ENCODE peak calls at places on chromosomes 2 and 18, in five cellular contexts. Q, D, E, T and V are unnamed samples.
A peak's percentile ranks its signal among the peaks of the same experiment; 100 is the strongest.

GRCh38 chr2:70043252-70043875 is 43.9 kb upstream of the PCBP1 start:
- DNase-seq in Q (no peak), D (no peak), E (no peak), T (no peak), V (no peak)

GRCh38 chr18:49612515-49613033 is 50.7 kb downstream of the LIPG start:
- DNase-seq in Q (no peak), D (no peak), E (no peak), T (peak; percentile 38), V (no peak)

GRCh38 chr2:175017618-175018414 is 12.6 kb upstream of the CHN1 start:
- DNase-seq in Q (no peak), D (no peak), E (no peak), T (no peak), V (no peak)

GRCh38 chr18:30684825-30685481 is 357.6 kb downstream of the DSC3 start:
- DNase-seq in Q (no peak), D (no peak), E (peak; percentile 37), T (no peak), V (no peak)

GRCh38 chr18:74261053-74261452 is 30.7 kb downstream of the CYB5A start:
- DNase-seq in Q (no peak), D (no peak), E (no peak), T (no peak), V (no peak)

GRCh38 chr18:63320690-63321265 is 1.2 kb upstream of the BCL2 start:
- DNase-seq in Q (peak; percentile 15), D (no peak), E (peak; percentile 38), T (no peak), V (no peak)

GRCh38 chr2:47632754-47633153 is 150.2 kb upstream of the MSH6 start:
- DNase-seq in Q (no peak), D (no peak), E (no peak), T (no peak), V (no peak)

GRCh38 chr18:54740146-54740844 is 88.0 kb upstream of the RAB27B start:
- DNase-seq in Q (no peak), D (no peak), E (no peak), T (no peak), V (no peak)

GRCh38 chr2:228105526-228106250 is 75.8 kb downstream of the SPHKAP start:
- DNase-seq in Q (no peak), D (no peak), E (no peak), T (no peak), V (peak; percentile 86)

GRCh38 chr18:7298149-7298548 is 67.3 kb downstream of the LRRC30 start:
- DNase-seq in Q (no peak), D (no peak), E (no peak), T (no peak), V (no peak)

GRCh38 chr2:230570987-230571386 is 141.7 kb upstream of the CAB39 start:
- DNase-seq in Q (no peak), D (no peak), E (no peak), T (no peak), V (no peak)

GRCh38 chr2:230569298-230569697 is 143.3 kb upstream of the CAB39 start:
- DNase-seq in Q (no peak), D (no peak), E (no peak), T (no peak), V (no peak)

DNA sequence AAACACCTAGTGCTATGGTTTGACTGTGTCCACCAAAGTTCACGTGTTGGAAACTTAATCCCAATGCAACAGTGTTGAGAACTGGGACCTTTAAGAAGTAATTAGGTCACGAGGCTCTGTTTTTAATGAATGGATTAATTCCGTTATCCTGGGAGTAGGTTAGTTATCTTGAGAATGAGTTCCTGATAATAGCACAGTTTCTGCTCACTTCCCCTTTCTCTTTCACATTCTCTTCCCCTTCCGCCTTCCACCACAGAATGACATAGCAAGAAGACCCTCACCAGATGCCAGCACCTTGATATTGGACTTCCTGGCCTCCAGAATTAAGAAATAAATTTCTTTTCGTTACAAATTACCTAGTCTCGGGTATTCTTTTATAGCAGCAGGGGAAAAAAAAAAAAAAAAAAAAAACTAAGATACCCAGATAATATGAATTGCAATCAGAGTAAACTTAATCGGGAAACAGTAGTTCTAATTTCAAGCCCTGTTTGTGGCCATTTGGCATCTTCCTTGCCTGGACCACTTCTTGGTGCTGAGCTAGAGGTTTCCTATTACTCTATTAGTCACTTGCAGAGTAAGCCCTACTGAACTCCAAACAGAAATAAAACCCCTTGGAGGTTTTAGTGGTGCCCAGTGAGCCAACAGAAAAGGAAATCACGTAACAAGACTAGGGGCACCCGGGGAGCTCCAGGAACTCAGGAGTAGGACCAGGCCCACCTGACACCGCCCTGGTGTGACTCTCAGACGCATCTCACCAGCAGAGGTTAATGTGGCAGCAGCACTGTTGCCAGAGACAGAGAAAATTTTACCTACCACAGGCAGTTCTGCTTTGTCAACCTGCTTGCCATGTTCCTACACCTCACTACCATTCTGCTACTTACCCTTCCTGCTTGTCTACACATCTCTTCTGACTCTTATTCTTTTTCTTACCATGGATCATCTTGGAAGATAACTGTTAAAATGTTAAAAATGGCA is 147.6 kb upstream of the CAB39 start:
- DNase-seq in Q (no peak), D (no peak), E (peak; percentile 5), T (no peak), V (no peak)
- H3K9ac ChIP-seq in Q (no peak overlapping the region), D (no peak overlapping the region), E (no peak overlapping the region), T (no peak overlapping the region), V (no peak overlapping the region)

GRCh38 chr2:168300460-168300859 is 53.1 kb upstream of the STK39 start:
- DNase-seq in Q (no peak), D (no peak), E (no peak), T (no peak), V (peak; percentile 35)
- H3K4me3 ChIP-seq in Q (no peak overlapping the region), D (no peak overlapping the region), E (no peak overlapping the region), T (no peak overlapping the region), V (no peak overlapping the region)

GRCh38 chr2:33126552-33126951 is 179.8 kb downstream of the LTBP1 start:
- DNase-seq in Q (no peak), D (no peak), E (no peak), T (no peak), V (no peak)
- TF ChIP-seq POLR2AphosphoS5 in Q (no peak), D (no peak), E (no peak), T (no peak), V (no peak)

GRCh38 chr18:34707670-34708069 is 2.4 kb upstream of the DTNA start:
- DNase-seq in Q (no peak), D (peak; percentile 70), E (no peak), T (no peak), V (peak; percentile 84)
- H3K9ac ChIP-seq in Q (no peak overlapping the region), D (no peak overlapping the region), E (no peak overlapping the region), T (no peak overlapping the region), V (no peak overlapping the region)

DNA sequence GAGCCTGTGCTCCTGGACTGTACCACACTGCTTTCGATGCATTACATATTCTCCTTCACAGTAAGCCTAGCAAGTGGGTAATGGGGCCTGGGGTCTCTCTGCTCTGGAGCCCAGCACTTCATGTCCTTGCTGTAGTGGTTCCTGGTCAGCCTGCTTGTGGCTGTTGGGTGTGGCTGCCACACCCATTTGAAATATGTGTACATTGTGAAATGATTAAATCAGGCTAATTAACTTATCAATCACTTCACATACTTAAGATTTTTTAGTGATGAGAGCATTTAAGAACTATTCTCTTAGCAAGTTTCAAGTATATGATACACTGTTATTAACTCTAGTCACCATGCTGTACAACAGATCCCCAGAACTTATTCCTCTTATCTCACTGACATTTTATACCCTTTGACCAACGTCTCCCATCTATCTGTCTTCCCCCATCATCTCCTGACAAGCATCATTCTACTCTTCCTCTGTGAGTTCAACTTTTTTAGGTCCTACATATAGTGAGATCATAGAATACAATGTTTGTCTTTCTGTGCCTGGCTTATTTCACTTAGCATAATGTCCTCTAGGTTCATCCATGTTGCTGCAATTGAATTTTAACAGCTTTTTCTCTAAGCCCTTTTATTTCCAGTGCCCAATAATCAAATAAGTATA is 92.1 kb downstream of the LYPD6 start:
- DNase-seq in Q (no peak), D (peak; percentile 10), E (no peak), T (no peak), V (no peak)
- H3K4me3 ChIP-seq in Q (no peak overlapping the region), D (peak overlapping the region; percentile 37), E (no peak overlapping the region), T (no peak overlapping the region), V (no peak overlapping the region)

GRCh38 chr18:986552-986951 is 81.9 kb downstream of the ADCYAP1 start:
- DNase-seq in Q (no peak), D (no peak), E (no peak), T (no peak), V (no peak)

GRCh38 chr18:986071-986470 is 81.4 kb downstream of the ADCYAP1 start:
- DNase-seq in Q (no peak), D (no peak), E (no peak), T (no peak), V (no peak)

GRCh38 chr18:989423-989822 is 84.8 kb downstream of the ADCYAP1 start:
- DNase-seq in Q (no peak), D (no peak), E (no peak), T (no peak), V (no peak)

GRCh38 chr18:985301-985700 is 80.6 kb downstream of the ADCYAP1 start:
- DNase-seq in Q (no peak), D (no peak), E (no peak), T (no peak), V (no peak)

DNA sequence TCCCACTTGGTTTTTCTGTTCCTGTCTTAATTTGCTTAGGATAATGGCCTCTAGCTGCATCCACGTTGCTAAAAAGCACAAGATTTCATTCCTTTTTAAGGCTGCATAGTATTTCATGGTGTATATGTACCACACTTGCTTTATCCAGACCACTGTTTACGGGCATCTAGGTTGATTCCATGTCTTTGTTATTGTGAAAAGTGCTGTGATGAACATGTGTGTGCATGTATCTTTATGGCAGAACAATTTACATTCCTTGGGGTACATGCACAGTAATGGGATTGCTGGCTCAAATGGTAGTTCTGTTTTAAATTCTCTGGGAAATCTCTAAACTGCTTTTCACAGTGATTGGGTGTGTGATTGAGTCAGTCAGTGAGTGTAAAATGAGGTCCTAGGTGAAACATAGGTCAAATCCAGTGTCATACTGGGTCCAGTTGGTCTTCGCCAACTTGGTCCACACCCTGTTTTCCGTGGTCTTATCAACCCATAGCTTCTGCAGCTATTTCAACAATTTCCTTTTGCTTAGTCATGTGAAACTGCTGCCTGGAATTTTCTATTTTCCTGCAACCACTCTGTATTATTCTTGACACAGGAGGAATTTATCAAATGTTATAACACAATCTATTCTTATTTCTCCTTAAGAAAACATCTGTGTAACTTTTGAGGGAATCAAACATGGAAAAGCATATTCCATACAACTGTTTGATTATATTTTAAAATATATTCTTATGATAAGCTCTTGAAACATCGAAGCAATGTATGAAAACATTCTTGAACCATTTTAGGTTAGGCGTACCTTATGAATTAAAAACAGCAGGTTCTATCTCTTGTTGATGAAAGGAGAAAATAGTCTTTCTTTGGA is 82.9 kb downstream of the ADCYAP1 start:
- DNase-seq in Q (no peak), D (no peak), E (peak; percentile 88), T (no peak), V (no peak)
- TF ChIP-seq POLR2AphosphoS5 in Q (no peak), D (no peak), E (peak; percentile 49), T (no peak), V (no peak)

DNA sequence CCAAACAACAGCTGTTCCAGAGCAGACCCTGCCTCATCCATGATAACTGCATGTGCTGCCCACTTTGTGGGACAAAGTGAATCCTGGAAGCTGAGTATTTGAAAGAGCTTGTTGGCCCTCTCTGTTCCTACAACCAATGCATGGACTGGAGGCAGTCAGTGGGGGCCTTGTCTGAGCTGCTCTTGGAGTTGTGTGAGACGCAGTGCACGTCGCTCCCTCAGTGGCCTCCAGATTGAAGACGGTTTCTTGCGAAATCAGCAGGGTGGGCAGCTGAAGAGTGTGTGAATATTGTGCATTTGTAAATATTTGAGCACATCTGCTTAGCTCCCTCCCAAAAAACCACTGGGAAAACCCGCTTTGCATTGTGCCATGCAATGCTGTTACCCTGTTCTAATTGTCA is 782.8 kb downstream of the PLCL1 start:
- DNase-seq in Q (no peak), D (no peak), E (no peak), T (no peak), V (no peak)
- H3K9ac ChIP-seq in Q (no peak overlapping the region), D (no peak overlapping the region), E (no peak overlapping the region), T (no peak overlapping the region), V (no peak overlapping the region)

GRCh38 chr2:165791811-165792454 is 2.1 kb downstream of the GALNT3 start:
- DNase-seq in Q (no peak), D (no peak), E (no peak), T (no peak), V (no peak)
- H3K4me3 ChIP-seq in Q (no peak overlapping the region), D (no peak overlapping the region), E (no peak overlapping the region), T (no peak overlapping the region), V (no peak overlapping the region)